ENCODE peak calls at places on chromosomes 11 and 22, in four cellular contexts. Y is HCT116, Z is K562, E is HepG2. S is an unnamed sample.

GRCh38 chr11:40292636-40293585 is 1166.5 kb downstream of the LRRC4C start:
- DNase-seq in Y (no peak), E (no peak), Z (no peak), S (peak; percentile 47)

GRCh38 chr22:19488285-19488684 is 8.6 kb downstream of the CDC45 start:
- DNase-seq in Y (no peak), E (no peak), Z (no peak), S (no peak)

GRCh38 chr11:105432241-105432995 is 177.5 kb upstream of the GRIA4 start:
- DNase-seq in Z (no peak), E (no peak), Y (no peak), S (no peak)

GRCh38 chr11:88281317-88281712 is 56.2 kb downstream of the CTSC start:
- DNase-seq in Z (no peak), Y (no peak), E (no peak), S (no peak)

GRCh38 chr11:63764712-63765631 is 3.6 kb downstream of the ZFTA start:
- DNase-seq in E (peak; percentile 75), Z (no peak), Y (no peak), S (no peak)

GRCh38 chr22:46591890-46592289 is 28.3 kb upstream of the GRAMD4 start:
- DNase-seq in Y (no peak), E (no peak), Z (no peak), S (no peak)

GRCh38 chr22:45966320-45966891 is 10.6 kb downstream of the WNT7B start:
- DNase-seq in E (no peak), Z (no peak), Y (no peak), S (no peak)

GRCh38 chr11:120217941-120218694 is 7.3 kb downstream of the OAF start:
- DNase-seq in Y (no peak), Z (no peak), E (peak; percentile 81), S (no peak)

GRCh38 chr11:116342148-116342547 is 430.6 kb downstream of the BUD13 start:
- DNase-seq in E (peak; percentile 52), Z (no peak), Y (no peak), S (no peak)

GRCh38 chr11:115636686-115637555 is 132.7 kb upstream of the CADM1 start:
- DNase-seq in Y (no peak), Z (no peak), E (no peak), S (peak; percentile 68)

GRCh38 chr11:72930011-72930410 is 115.8 kb downstream of the ATG16L2 start:
- DNase-seq in Z (no peak), E (no peak), Y (no peak), S (no peak)

GRCh38 chr22:17264321-17265052 is 45.3 kb upstream of the ADA2 start:
- DNase-seq in Z (no peak), E (no peak), Y (no peak), S (peak; percentile 51)

GRCh38 chr11:107275632-107276031 is 182.0 kb downstream of the CWF19L2 start:
- DNase-seq in Z (no peak), Y (no peak), E (no peak), S (no peak)

GRCh38 chr11:113273720-113274119 is 40.7 kb upstream of the TTC12 start:
- DNase-seq in Z (no peak), E (no peak), Y (no peak), S (peak; percentile 84)

GRCh38 chr11:47518212-47518959 is 34.5 kb downstream of the CELF1 start:
- DNase-seq in E (no peak), Y (no peak), Z (peak; percentile 26), S (no peak)

GRCh38 chr11:128157423-128158298 is 429.7 kb downstream of the ETS1 start:
- DNase-seq in Y (peak; percentile 72), Z (peak; percentile 51), E (peak; percentile 44), S (peak; percentile 56)

GRCh38 chr11:24949406-24949805 is 452.6 kb downstream of the LUZP2 start:
- DNase-seq in Z (no peak), Y (no peak), E (no peak), S (no peak)

GRCh38 chr11:102430158-102430836 is 22.3 kb downstream of the TMEM123 start:
- DNase-seq in Z (no peak), Y (no peak), E (no peak), S (no peak)

GRCh38 chr11:26953770-26954392 is 40.0 kb upstream of the FIBIN start:
- DNase-seq in E (no peak), Y (no peak), Z (no peak), S (peak; percentile 27)

GRCh38 chr22:42908082-42908746 is 51.1 kb upstream of the ARFGAP3 start:
- DNase-seq in Y (no peak), E (no peak), Z (no peak), S (no peak)

GRCh38 chr22:33829549-33830280 is 90.6 kb downstream of the LARGE1 start:
- DNase-seq in Y (no peak), E (no peak), Z (no peak), S (peak; percentile 18)

GRCh38 chr11:115158053-115158452 is 346.2 kb downstream of the CADM1 start:
- DNase-seq in E (no peak), Y (no peak), Z (no peak), S (peak; percentile 30)

GRCh38 chr11:121534131-121535093 is 81.6 kb upstream of the SORL1-AS1 start:
- DNase-seq in Y (no peak), Z (no peak), E (no peak), S (no peak)

GRCh38 chr22:32544953-32545558 is 70.4 kb downstream of the FBXO7 start:
- DNase-seq in Y (no peak), Z (no peak), E (no peak), S (no peak)

GRCh38 chr11:73322986-73323306 is 14.9 kb downstream of the ARHGEF17 start:
- DNase-seq in Y (no peak), Z (no peak), E (no peak), S (no peak)

GRCh38 chr11:63762662-63763505 is 5.7 kb downstream of the ZFTA start:
- DNase-seq in E (no peak), Y (no peak), Z (no peak), S (peak; percentile 47)

GRCh38 chr11:71188886-71189767 is 63.2 kb downstream of the SHANK2 start:
- DNase-seq in Y (no peak), E (no peak), Z (no peak), S (no peak)

GRCh38 chr11:121654506-121655480 is 202.0 kb upstream of the SORL1-AS1 start:
- DNase-seq in Z (no peak), Y (no peak), E (peak; percentile 51), S (no peak)

GRCh38 chr11:93198221-93198650 is 445 bp upstream of the SLC36A4 start:
- DNase-seq in Y (no peak), Z (no peak), E (no peak), S (no peak)

GRCh38 chr11:32312206-32312817 is 123.0 kb downstream of the WT1 start:
- DNase-seq in E (no peak), Z (no peak), Y (no peak), S (no peak)

GRCh38 chr11:59292611-59293010 is 66.1 kb upstream of the OR5AN1 start:
- DNase-seq in Z (no peak), E (no peak), Y (no peak), S (no peak)

GRCh38 chr11:76208438-76208828 is 2.1 kb upstream of the WNT11 start:
- DNase-seq in Z (no peak), Y (no peak), E (no peak), S (no peak)

GRCh38 chr11:76209956-76210885 is 3.9 kb upstream of the WNT11 start:
- DNase-seq in Y (no peak), E (no peak), Z (no peak), S (peak; percentile 82)

GRCh38 chr11:76209671-76209955 is 3.3 kb upstream of the WNT11 start:
- DNase-seq in E (no peak), Z (no peak), Y (no peak), S (peak; percentile 63)

GRCh38 chr11:76207642-76208378 is 1.5 kb upstream of the WNT11 start:
- DNase-seq in E (peak; percentile 42), Z (peak; percentile 87), Y (peak; percentile 51), S (peak; percentile 94)

DNA sequence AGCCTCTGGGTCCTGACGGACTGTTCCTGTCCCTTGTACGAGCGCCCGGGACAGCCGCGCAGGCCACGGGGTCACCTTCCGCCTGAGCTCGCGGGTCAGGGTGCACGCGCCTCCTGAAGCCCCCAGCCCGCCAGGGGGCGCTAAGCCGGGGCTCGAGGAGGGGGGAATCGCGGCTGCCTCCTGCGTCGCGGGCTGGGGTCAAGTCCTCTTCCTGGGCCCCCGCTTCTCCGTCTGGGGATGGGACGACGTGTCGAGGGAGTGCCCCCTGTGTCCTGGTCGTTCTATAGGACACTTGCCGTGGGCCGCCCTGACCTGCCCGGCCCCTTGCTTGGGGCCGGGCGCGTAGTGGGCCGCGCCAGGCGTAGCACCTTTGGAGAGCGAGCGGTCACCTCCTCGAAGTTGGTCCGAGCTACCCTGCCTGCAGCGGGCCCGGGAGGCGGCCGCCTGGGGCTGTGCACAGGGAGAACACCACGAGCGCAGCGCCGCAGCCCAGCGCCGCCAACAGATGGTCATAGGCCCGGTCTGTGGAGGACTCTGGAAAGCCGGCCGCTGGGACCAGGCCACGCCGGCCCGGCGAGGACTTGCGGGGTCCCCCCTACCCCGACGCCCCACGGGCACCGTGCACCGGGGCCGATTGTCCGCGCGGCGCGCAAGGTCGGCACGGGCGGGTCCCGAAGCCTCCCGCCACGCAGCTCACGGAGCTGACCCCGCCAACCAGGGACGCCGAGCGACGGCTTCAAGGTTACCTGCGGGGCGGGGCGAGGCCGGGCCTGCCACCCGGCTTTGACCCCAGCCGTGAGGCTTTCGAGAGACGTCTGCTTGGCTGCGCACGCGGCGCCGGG is 2.7 kb upstream of the WNT11 start:
- DNase-seq in E (peak; percentile 56), Y (no peak), Z (no peak), S (peak; percentile 92)
- TF ChIP-seq ELF1 in E (no peak), Y (no peak), Z (no peak), S (no peak)

GRCh38 chr22:20624161-20624616 is 116.8 kb downstream of the MED15 start:
- DNase-seq in Y (no peak), E (no peak), Z (no peak), S (no peak)
- TF ChIP-seq ELF1 in Y (no peak), E (no peak), Z (no peak), S (no peak)

DNA sequence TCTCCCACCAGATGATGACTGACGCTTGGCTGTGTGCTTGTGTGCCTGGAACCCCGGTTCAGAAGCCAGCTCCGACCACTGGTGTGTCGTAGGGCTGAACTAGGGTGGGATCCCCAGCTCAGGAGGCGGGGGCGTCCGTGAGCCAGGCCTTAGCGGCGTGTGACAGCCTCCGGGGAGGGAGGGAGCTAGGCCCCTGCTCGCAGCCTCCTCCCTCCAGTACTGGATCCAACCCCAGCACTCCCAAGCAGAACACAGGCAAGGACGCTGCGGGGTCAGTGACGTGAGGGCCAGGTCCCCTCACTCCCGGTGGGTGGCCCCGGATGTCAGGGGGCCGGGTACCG is 410 bp downstream of the PMM1 start:
- DNase-seq in Z (peak; percentile 39), E (no peak), Y (no peak), S (peak; percentile 55)
- TF ChIP-seq ELF1 in Z (no peak), E (no peak), Y (no peak), S (no peak)

GRCh38 chr11:17486666-17487065 is 10.0 kb upstream of the ABCC8 start:
- DNase-seq in Z (no peak), Y (no peak), E (peak; percentile 24), S (no peak)

GRCh38 chr11:17490232-17490631 is 13.6 kb upstream of the ABCC8 start:
- DNase-seq in E (no peak), Y (no peak), Z (no peak), S (no peak)

GRCh38 chr11:17490938-17491337 is 14.3 kb upstream of the ABCC8 start:
- DNase-seq in Z (no peak), E (no peak), Y (no peak), S (no peak)

GRCh38 chr11:17489729-17490128 is 13.1 kb upstream of the ABCC8 start:
- DNase-seq in Y (no peak), E (no peak), Z (no peak), S (no peak)

GRCh38 chr11:17488563-17488962 is 11.9 kb upstream of the ABCC8 start:
- DNase-seq in Y (no peak), E (no peak), Z (no peak), S (no peak)
- TF ChIP-seq ELF1 in Y (no peak), E (no peak), Z (no peak), S (no peak)

GRCh38 chr11:2698386-2699184 is 1.2 kb downstream of the KCNQ1OT1 start:
- DNase-seq in E (no peak), Z (no peak), Y (no peak), S (no peak)
- TF ChIP-seq ELF1 in E (no peak), Z (no peak), Y (no peak), S (no peak)

S was measured in SK-N-SH.